ENCODE peak calls at places on chromosomes 4 and X, in seven cellular contexts. P is body of pancreas, H is fibroblast of pulmonary artery, V is Peyer's patch, S is Calu3, E is HFFc6, Y is fibroblast of lung. I is an unnamed sample.

GRCh38 chrX:74343970-74344622 is 40.1 kb downstream of the ZCCHC13 start:
- DNase-seq in P (peak; percentile 64), H (peak; percentile 95), V (peak; percentile 82), S (peak; percentile 65), E (peak; percentile 87), Y (peak; percentile 97), I (peak; percentile 86)

GRCh38 chr4:38190717-38191178 is 230.6 kb downstream of the PTTG2 start:
- DNase-seq in P (no peak), H (peak; percentile 75), V (no peak), S (no peak), E (peak; percentile 60), Y (peak; percentile 90), I (no peak)

GRCh38 chr4:104491396-104491821 is 3.3 kb downstream of the CXXC4 start:
- DNase-seq in P (no peak), H (peak; percentile 16), V (peak; percentile 56), S (peak; percentile 44), E (no peak), Y (peak; percentile 24), I (no peak)

GRCh38 chr4:177638871-177639270 is 196.6 kb upstream of the AGA start:
- DNase-seq in P (no peak), H (no peak), V (no peak), S (no peak), E (no peak), Y (no peak), I (no peak)

GRCh38 chrX:53481093-53481492 is 46.9 kb upstream of the HSD17B10 start:
- DNase-seq in P (peak; percentile 19), H (no peak), V (no peak), S (peak; percentile 31), E (no peak), Y (no peak), I (no peak)

GRCh38 chrX:111515298-111515697 is 3.9 kb downstream of the SERTM2 start:
- DNase-seq in P (no peak), H (no peak), V (no peak), S (no peak), E (no peak), Y (no peak), I (no peak)

GRCh38 chr4:90317785-90318184 is 190.6 kb downstream of the CCSER1 start:
- DNase-seq in P (no peak), H (peak; percentile 93), V (no peak), S (no peak), E (peak; percentile 89), Y (peak; percentile 96), I (peak; percentile 65)

GRCh38 chr4:188042191-188042590 is 46.6 kb downstream of the ZFP42 start:
- DNase-seq in P (no peak), H (no peak), V (no peak), S (no peak), E (no peak), Y (no peak), I (no peak)

GRCh38 chr4:89836897-89837384 is at the start of gene SNCA:
- DNase-seq in P (peak; percentile 49), H (peak; percentile 74), V (peak; percentile 56), S (peak; percentile 72), E (no peak), Y (peak; percentile 73), I (no peak)

GRCh38 chr4:610411-611261 is 14.7 kb upstream of the PDE6B start:
- DNase-seq in P (no peak), H (peak; percentile 41), V (peak; percentile 46), S (peak; percentile 21), E (peak; percentile 74), Y (peak; percentile 47), I (no peak)

GRCh38 chr4:120922390-120923200 is at the start of gene PRDM5:
- DNase-seq in P (peak; percentile 58), H (peak; percentile 60), V (peak; percentile 49), S (peak; percentile 51), E (peak; percentile 37), Y (peak; percentile 71), I (no peak)

GRCh38 chr4:72743078-72743477 is 174.1 kb upstream of the ADAMTS3 start:
- DNase-seq in P (no peak), H (no peak), V (no peak), S (no peak), E (no peak), Y (no peak), I (no peak)

GRCh38 chrX:30530591-30530990 is 47.0 kb downstream of the TASL start:
- DNase-seq in P (no peak), H (peak; percentile 51), V (no peak), S (peak; percentile 2), E (peak; percentile 31), Y (peak; percentile 13), I (no peak)

GRCh38 chr4:125357675-125358074 is 42.9 kb downstream of the FAT4 start:
- DNase-seq in P (no peak), H (no peak), V (no peak), S (no peak), E (no peak), Y (no peak), I (no peak)

GRCh38 chr4:40507977-40508376 is 121.7 kb downstream of the RBM47 start:
- DNase-seq in P (peak; percentile 44), H (no peak), V (peak; percentile 66), S (no peak), E (no peak), Y (peak; percentile 13), I (no peak)

GRCh38 chr4:168174308-168174707 is 82.0 kb downstream of the ANXA10 start:
- DNase-seq in P (no peak), H (no peak), V (no peak), S (no peak), E (no peak), Y (no peak), I (no peak)

GRCh38 chr4:122900314-122900713 is 22.1 kb downstream of the NUDT6 start:
- DNase-seq in P (no peak), H (no peak), V (no peak), S (no peak), E (no peak), Y (no peak), I (no peak)

GRCh38 chrX:74531081-74531480 is 83.3 kb downstream of the RLIM start:
- DNase-seq in P (no peak), H (no peak), V (no peak), S (no peak), E (no peak), Y (no peak), I (no peak)

GRCh38 chr4:99998062-99998880 is 48.2 kb upstream of the H2AZ1 start:
- DNase-seq in P (no peak), H (peak; percentile 68), V (no peak), S (no peak), E (peak; percentile 61), Y (peak; percentile 59), I (peak; percentile 31)

GRCh38 chr4:183118141-183118540 is 19.1 kb downstream of the WWC2 start:
- DNase-seq in P (no peak), H (no peak), V (no peak), S (no peak), E (no peak), Y (no peak), I (no peak)

GRCh38 chrX:112677167-112677566 is 2.6 kb downstream of the LHFPL1 start:
- DNase-seq in P (no peak), H (peak; percentile 78), V (no peak), S (no peak), E (no peak), Y (no peak), I (no peak)

DNA sequence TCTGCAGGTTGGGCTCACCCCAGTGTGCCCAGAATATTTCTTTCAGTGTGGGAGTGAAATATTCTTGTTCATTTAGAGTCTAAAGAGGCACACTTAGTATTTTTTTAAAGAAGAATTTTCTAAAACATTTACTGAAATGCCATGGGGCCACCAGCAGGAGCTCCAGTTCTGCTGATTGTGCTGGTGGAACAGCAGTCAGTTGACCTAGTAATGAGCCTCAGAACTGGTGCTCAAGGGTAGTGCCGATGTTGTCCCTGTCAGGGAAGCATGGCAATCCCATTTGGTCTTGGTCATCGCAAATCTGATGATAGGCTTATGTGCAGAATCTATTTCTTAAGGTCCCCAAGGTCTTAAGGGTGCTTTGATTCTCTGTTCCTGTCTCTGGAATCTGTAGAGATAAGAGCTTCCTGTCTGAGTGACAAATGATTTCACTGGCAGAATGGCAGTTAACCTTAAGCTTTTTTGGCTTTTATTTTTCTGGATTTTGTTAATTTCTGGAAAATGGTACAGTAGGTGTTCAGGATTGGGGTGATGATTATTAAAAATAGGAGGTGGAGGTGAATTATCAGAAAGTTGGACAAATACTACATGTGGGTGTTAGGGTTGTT is 31.3 kb downstream of the JADE1 start:
- DNase-seq in P (no peak), H (no peak), V (no peak), S (no peak), E (no peak), Y (no peak), I (no peak)
- TF ChIP-seq CTCF in P (no peak), H (peak; percentile 4), V (no peak), S (no peak), E (peak; percentile 26), Y (no peak), I (no peak)

GRCh38 chr4:156956947-156957346 is 14.7 kb downstream of the PDGFC start:
- DNase-seq in P (no peak), H (no peak), V (no peak), S (no peak), E (no peak), Y (no peak), I (no peak)

GRCh38 chr4:156956359-156956758 is 15.2 kb downstream of the PDGFC start:
- DNase-seq in P (no peak), H (no peak), V (no peak), S (peak; percentile 48), E (no peak), Y (no peak), I (no peak)

GRCh38 chr4:156954598-156954997 is 17.0 kb downstream of the PDGFC start:
- DNase-seq in P (no peak), H (no peak), V (no peak), S (no peak), E (no peak), Y (no peak), I (no peak)

GRCh38 chr4:156952078-156952759 is 19.4 kb downstream of the PDGFC start:
- DNase-seq in P (no peak), H (no peak), V (no peak), S (no peak), E (no peak), Y (no peak), I (no peak)

GRCh38 chr4:156953951-156954350 is 17.6 kb downstream of the PDGFC start:
- DNase-seq in P (no peak), H (no peak), V (no peak), S (no peak), E (no peak), Y (no peak), I (no peak)
- TF ChIP-seq CTCF in P (no peak), H (no peak), V (no peak), S (no peak), E (no peak), Y (no peak), I (no peak)

GRCh38 chr4:84158670-84159069 is 340.4 kb downstream of the NKX6-1 start:
- DNase-seq in P (no peak), H (no peak), V (no peak), S (no peak), E (no peak), Y (no peak), I (no peak)

DNA sequence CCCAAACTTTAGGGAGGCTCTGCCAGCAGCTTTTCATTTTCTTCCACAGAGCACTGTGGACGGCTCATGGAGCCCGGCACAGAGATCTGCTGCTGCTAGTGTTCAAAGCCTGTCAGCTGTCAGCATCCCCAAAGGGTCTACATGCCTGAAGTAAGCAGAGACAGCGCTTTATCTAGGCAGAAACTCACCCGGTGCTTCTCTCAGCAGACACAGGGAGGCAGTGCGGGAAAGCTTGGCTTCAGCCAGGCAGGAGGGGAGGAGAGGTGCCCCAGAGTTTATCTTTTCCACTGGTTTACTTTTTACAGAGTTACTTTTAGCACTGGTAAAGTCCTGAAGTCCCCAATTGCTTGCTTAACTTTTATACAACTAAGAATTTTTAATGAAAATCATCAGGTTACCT is 339.3 kb downstream of the NKX6-1 start:
- DNase-seq in P (no peak), H (no peak), V (no peak), S (no peak), E (no peak), Y (no peak), I (no peak)
- TF ChIP-seq CTCF in P (no peak), H (no peak), V (no peak), S (no peak), E (peak; percentile 8), Y (no peak), I (peak; percentile 24)

GRCh38 chrX:150766351-150767044 is 73.3 kb downstream of the MTMR1 start:
- DNase-seq in P (no peak), H (no peak), V (no peak), S (no peak), E (no peak), Y (no peak), I (no peak)
- TF ChIP-seq CTCF in P (no peak), H (no peak), V (no peak), S (no peak), E (no peak), Y (no peak), I (no peak)

I was measured in astrocyte of the cerebellum.